ENCODE peak calls at places on chromosomes 2 and 18, in seven cellular contexts. One of them, this sample, is unnamed.

GRCh38 chr2:98479959-98480524 is 35.4 kb downstream of the INPP4A start:
- DNase-seq in astrocyte: peak; percentile 61
- DNase-seq in heart right ventricle: peak; percentile 65
- DNase-seq in H9: no peak
- DNase-seq in keratinocyte: peak; percentile 89
- DNase-seq in upper lobe of right lung: peak; percentile 74
- DNase-seq in neural progenitor cell: no peak
- DNase-seq in this sample: peak; percentile 96

GRCh38 chr2:227363756-227364155 is 15.3 kb downstream of the TM4SF20 start:
- DNase-seq in keratinocyte: no peak
- DNase-seq in H9: no peak
- DNase-seq in astrocyte: no peak
- DNase-seq in neural progenitor cell: no peak
- DNase-seq in heart right ventricle: no peak
- DNase-seq in upper lobe of right lung: no peak
- DNase-seq in this sample: no peak

GRCh38 chr2:195622966-195623365 is 34.1 kb upstream of the SLC39A10 start:
- DNase-seq in keratinocyte: peak; percentile 96
- DNase-seq in astrocyte: peak; percentile 29
- DNase-seq in H9: no peak
- DNase-seq in neural progenitor cell: no peak
- DNase-seq in heart right ventricle: no peak
- DNase-seq in upper lobe of right lung: no peak
- DNase-seq in this sample: peak; percentile 94

GRCh38 chr18:3692691-3693090 is 242.7 kb downstream of the TGIF1 start:
- DNase-seq in astrocyte: no peak
- DNase-seq in neural progenitor cell: no peak
- DNase-seq in H9: no peak
- DNase-seq in heart right ventricle: no peak
- DNase-seq in upper lobe of right lung: no peak
- DNase-seq in keratinocyte: no peak
- DNase-seq in this sample: no peak

GRCh38 chr2:171957061-171957460 is 34.8 kb downstream of the HAT1 start:
- DNase-seq in neural progenitor cell: peak; percentile 9
- DNase-seq in upper lobe of right lung: no peak
- DNase-seq in heart right ventricle: no peak
- DNase-seq in H9: no peak
- DNase-seq in astrocyte: no peak
- DNase-seq in keratinocyte: no peak
- DNase-seq in this sample: no peak

GRCh38 chr2:183123117-183123958 is 905 bp upstream of the NUP35 start:
- DNase-seq in astrocyte: no peak
- DNase-seq in neural progenitor cell: no peak
- DNase-seq in upper lobe of right lung: no peak
- DNase-seq in H9: no peak
- DNase-seq in heart right ventricle: no peak
- DNase-seq in keratinocyte: no peak
- DNase-seq in this sample: no peak

GRCh38 chr2:124024491-124025348 is at the start of gene CNTNAP5:
- DNase-seq in neural progenitor cell: peak; percentile 95
- DNase-seq in upper lobe of right lung: peak; percentile 82
- DNase-seq in H9: peak; percentile 84
- DNase-seq in heart right ventricle: peak; percentile 34
- DNase-seq in astrocyte: peak; percentile 1
- DNase-seq in keratinocyte: no peak
- DNase-seq in this sample: no peak

GRCh38 chr2:230866704-230867561 is 2.2 kb downstream of the ITM2C start:
- DNase-seq in heart right ventricle: no peak
- DNase-seq in keratinocyte: no peak
- DNase-seq in astrocyte: no peak
- DNase-seq in H9: no peak
- DNase-seq in upper lobe of right lung: no peak
- DNase-seq in neural progenitor cell: peak; percentile 27
- DNase-seq in this sample: no peak

GRCh38 chr2:46306988-46307655 is 9.9 kb downstream of the EPAS1 start:
- DNase-seq in neural progenitor cell: no peak
- DNase-seq in keratinocyte: no peak
- DNase-seq in astrocyte: no peak
- DNase-seq in H9: no peak
- DNase-seq in heart right ventricle: peak; percentile 47
- DNase-seq in upper lobe of right lung: no peak
- DNase-seq in this sample: no peak

GRCh38 chr18:26656401-26656943 is 108.1 kb upstream of the KCTD1 start:
- DNase-seq in heart right ventricle: no peak
- DNase-seq in keratinocyte: no peak
- DNase-seq in upper lobe of right lung: peak; percentile 70
- DNase-seq in astrocyte: no peak
- DNase-seq in neural progenitor cell: peak; percentile 56
- DNase-seq in H9: no peak
- DNase-seq in this sample: no peak
- H3K27ac ChIP-seq in heart right ventricle: peak overlapping the region; percentile 85
- H3K27ac ChIP-seq in keratinocyte: no peak overlapping the region
- H3K27ac ChIP-seq in upper lobe of right lung: peak overlapping the region; percentile 82
- H3K27ac ChIP-seq in astrocyte: no peak overlapping the region
- H3K27ac ChIP-seq in neural progenitor cell: no peak overlapping the region
- H3K27ac ChIP-seq in H9: no peak overlapping the region
- H3K27ac ChIP-seq in this sample: peak overlapping the region; percentile 36

GRCh38 chr2:38380397-38381130 is 3.5 kb upstream of the ATL2 start:
- DNase-seq in upper lobe of right lung: no peak
- DNase-seq in astrocyte: no peak
- DNase-seq in heart right ventricle: no peak
- DNase-seq in keratinocyte: no peak
- DNase-seq in H9: no peak
- DNase-seq in neural progenitor cell: no peak
- DNase-seq in this sample: no peak
- H3K27ac ChIP-seq in upper lobe of right lung: no peak overlapping the region
- H3K27ac ChIP-seq in astrocyte: no peak overlapping the region
- H3K27ac ChIP-seq in heart right ventricle: no peak overlapping the region
- H3K27ac ChIP-seq in keratinocyte: no peak overlapping the region
- H3K27ac ChIP-seq in H9: no peak overlapping the region
- H3K27ac ChIP-seq in neural progenitor cell: no peak overlapping the region
- H3K27ac ChIP-seq in this sample: no peak overlapping the region

DNA sequence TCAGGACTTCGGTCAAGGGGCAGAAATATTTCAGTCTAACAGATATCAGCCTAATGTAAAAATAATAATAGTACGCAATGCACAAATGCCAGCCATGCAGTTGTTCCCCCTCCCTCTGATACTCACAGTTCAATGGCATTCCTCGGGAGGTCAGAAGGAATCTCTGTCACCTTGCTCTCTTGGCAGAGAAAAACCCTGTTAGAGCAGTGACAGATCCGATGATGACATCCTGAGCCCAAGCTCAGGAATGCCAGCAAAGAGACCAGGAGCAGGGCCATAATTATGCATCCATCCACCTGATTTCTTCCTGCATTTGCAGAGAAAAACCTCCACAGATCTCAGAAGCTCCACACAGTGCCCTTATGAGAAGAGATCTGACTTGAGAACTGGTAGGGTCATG is at the start of gene FSHR:
- DNase-seq in upper lobe of right lung: no peak
- DNase-seq in heart right ventricle: no peak
- DNase-seq in keratinocyte: no peak
- DNase-seq in H9: peak; percentile 30
- DNase-seq in astrocyte: no peak
- DNase-seq in neural progenitor cell: no peak
- DNase-seq in this sample: no peak
- H3K27ac ChIP-seq in upper lobe of right lung: no peak within 1 kb of the TSS
- H3K27ac ChIP-seq in heart right ventricle: no peak within 1 kb of the TSS
- H3K27ac ChIP-seq in keratinocyte: no peak within 1 kb of the TSS
- H3K27ac ChIP-seq in H9: no peak within 1 kb of the TSS
- H3K27ac ChIP-seq in astrocyte: no peak within 1 kb of the TSS
- H3K27ac ChIP-seq in neural progenitor cell: peak within 1 kb of the TSS; percentile 14
- H3K27ac ChIP-seq in this sample: no peak within 1 kb of the TSS

GRCh38 chr18:55229682-55230081 is 270.4 kb upstream of the CCDC68 start:
- DNase-seq in keratinocyte: no peak
- DNase-seq in astrocyte: no peak
- DNase-seq in H9: no peak
- DNase-seq in upper lobe of right lung: no peak
- DNase-seq in heart right ventricle: no peak
- DNase-seq in neural progenitor cell: no peak
- DNase-seq in this sample: no peak

GRCh38 chr18:55224086-55224625 is 264.9 kb upstream of the CCDC68 start:
- DNase-seq in astrocyte: no peak
- DNase-seq in upper lobe of right lung: no peak
- DNase-seq in neural progenitor cell: no peak
- DNase-seq in heart right ventricle: no peak
- DNase-seq in keratinocyte: no peak
- DNase-seq in H9: no peak
- DNase-seq in this sample: no peak

GRCh38 chr18:55228191-55228590 is 268.9 kb upstream of the CCDC68 start:
- DNase-seq in astrocyte: peak; percentile 82
- DNase-seq in heart right ventricle: no peak
- DNase-seq in upper lobe of right lung: no peak
- DNase-seq in neural progenitor cell: peak; percentile 81
- DNase-seq in keratinocyte: no peak
- DNase-seq in H9: no peak
- DNase-seq in this sample: no peak

GRCh38 chr18:55232506-55232905 is 273.2 kb upstream of the CCDC68 start:
- DNase-seq in keratinocyte: no peak
- DNase-seq in neural progenitor cell: no peak
- DNase-seq in upper lobe of right lung: no peak
- DNase-seq in astrocyte: no peak
- DNase-seq in H9: no peak
- DNase-seq in heart right ventricle: no peak
- DNase-seq in this sample: no peak

GRCh38 chr18:55228707-55229106 is 269.4 kb upstream of the CCDC68 start:
- DNase-seq in H9: no peak
- DNase-seq in neural progenitor cell: peak; percentile 47
- DNase-seq in upper lobe of right lung: peak; percentile 61
- DNase-seq in astrocyte: no peak
- DNase-seq in keratinocyte: no peak
- DNase-seq in heart right ventricle: no peak
- DNase-seq in this sample: no peak
- H3K27ac ChIP-seq in H9: no peak overlapping the region
- H3K27ac ChIP-seq in neural progenitor cell: peak overlapping the region; percentile 30
- H3K27ac ChIP-seq in upper lobe of right lung: no peak overlapping the region
- H3K27ac ChIP-seq in astrocyte: no peak overlapping the region
- H3K27ac ChIP-seq in keratinocyte: no peak overlapping the region
- H3K27ac ChIP-seq in heart right ventricle: no peak overlapping the region
- H3K27ac ChIP-seq in this sample: no peak overlapping the region

GRCh38 chr2:191127235-191127634 is 23.6 kb downstream of the STAT4 start:
- DNase-seq in H9: no peak
- DNase-seq in keratinocyte: no peak
- DNase-seq in astrocyte: no peak
- DNase-seq in heart right ventricle: no peak
- DNase-seq in neural progenitor cell: no peak
- DNase-seq in upper lobe of right lung: no peak
- DNase-seq in this sample: no peak
- H3K27ac ChIP-seq in H9: no peak overlapping the region
- H3K27ac ChIP-seq in keratinocyte: no peak overlapping the region
- H3K27ac ChIP-seq in astrocyte: no peak overlapping the region
- H3K27ac ChIP-seq in heart right ventricle: no peak overlapping the region
- H3K27ac ChIP-seq in neural progenitor cell: no peak overlapping the region
- H3K27ac ChIP-seq in upper lobe of right lung: no peak overlapping the region
- H3K27ac ChIP-seq in this sample: no peak overlapping the region

This sample was measured in epithelial cell of prostate.